ENCODE peak calls at places on chromosomes 7 and 10, in eight cellular contexts. One of them, this sample, is unnamed. For H3K27me3, the result is how much of the 10 kb centered on the place peaks cover.

GRCh38 chr10:84590794-84591193 is 262.4 kb downstream of the CCSER2 start:
- DNase-seq in dorsolateral prefrontal cortex: no peak
- DNase-seq in heart left ventricle: no peak
- DNase-seq in lower lobe of right lung: no peak
- DNase-seq in suprapubic skin: no peak
- DNase-seq in uterus: no peak
- DNase-seq in HCT116: no peak
- DNase-seq in upper lobe of left lung: peak
- DNase-seq in this sample: no peak

GRCh38 chr7:96179341-96179740 is 142.6 kb downstream of the SLC25A13 start:
- DNase-seq in dorsolateral prefrontal cortex: no peak
- DNase-seq in heart left ventricle: no peak
- DNase-seq in lower lobe of right lung: no peak
- DNase-seq in suprapubic skin: no peak
- DNase-seq in uterus: no peak
- DNase-seq in HCT116: no peak
- DNase-seq in upper lobe of left lung: no peak
- DNase-seq in this sample: no peak

GRCh38 chr7:67738958-67739357 is 742.3 kb downstream of the TYW1 start:
- DNase-seq in dorsolateral prefrontal cortex: no peak
- DNase-seq in heart left ventricle: no peak
- DNase-seq in lower lobe of right lung: no peak
- DNase-seq in suprapubic skin: peak
- DNase-seq in uterus: no peak
- DNase-seq in HCT116: no peak
- DNase-seq in upper lobe of left lung: peak
- DNase-seq in this sample: no peak

GRCh38 chr7:124784879-124785818 is 19.6 kb upstream of the GPR37 start:
- DNase-seq in dorsolateral prefrontal cortex: peak
- DNase-seq in heart left ventricle: no peak
- DNase-seq in lower lobe of right lung: no peak
- DNase-seq in suprapubic skin: no peak
- DNase-seq in uterus: peak
- DNase-seq in HCT116: peak
- DNase-seq in upper lobe of left lung: peak
- DNase-seq in this sample: no peak

GRCh38 chr7:41708621-41709358 is 5.9 kb upstream of the INHBA start:
- DNase-seq in dorsolateral prefrontal cortex: no peak
- DNase-seq in heart left ventricle: no peak
- DNase-seq in lower lobe of right lung: no peak
- DNase-seq in suprapubic skin: no peak
- DNase-seq in uterus: no peak
- DNase-seq in HCT116: no peak
- DNase-seq in upper lobe of left lung: no peak
- DNase-seq in this sample: no peak

GRCh38 chr7:16684935-16685334 is 39.0 kb downstream of the BZW2 start:
- DNase-seq in dorsolateral prefrontal cortex: no peak
- DNase-seq in heart left ventricle: no peak
- DNase-seq in lower lobe of right lung: no peak
- DNase-seq in suprapubic skin: no peak
- DNase-seq in uterus: no peak
- DNase-seq in HCT116: no peak
- DNase-seq in upper lobe of left lung: no peak
- DNase-seq in this sample: no peak

GRCh38 chr10:62831346-62831745 is 15.2 kb upstream of the EGR2 start:
- DNase-seq in dorsolateral prefrontal cortex: no peak
- DNase-seq in heart left ventricle: no peak
- DNase-seq in lower lobe of right lung: no peak
- DNase-seq in suprapubic skin: no peak
- DNase-seq in uterus: no peak
- DNase-seq in HCT116: no peak
- DNase-seq in upper lobe of left lung: no peak
- DNase-seq in this sample: no peak

GRCh38 chr10:22229756-22230330 is 12.0 kb upstream of the EBLN1 start:
- DNase-seq in dorsolateral prefrontal cortex: no peak
- DNase-seq in heart left ventricle: no peak
- DNase-seq in lower lobe of right lung: no peak
- DNase-seq in suprapubic skin: no peak
- DNase-seq in uterus: no peak
- DNase-seq in HCT116: no peak
- DNase-seq in upper lobe of left lung: no peak
- DNase-seq in this sample: no peak

GRCh38 chr10:129079705-129080104 is 387.3 kb upstream of the MGMT start:
- DNase-seq in dorsolateral prefrontal cortex: no peak
- DNase-seq in heart left ventricle: peak
- DNase-seq in lower lobe of right lung: no peak
- DNase-seq in suprapubic skin: no peak
- DNase-seq in uterus: no peak
- DNase-seq in HCT116: no peak
- DNase-seq in upper lobe of left lung: no peak
- DNase-seq in this sample: no peak

GRCh38 chr7:121795736-121796135 is 77.2 kb upstream of the PTPRZ1 start:
- DNase-seq in dorsolateral prefrontal cortex: no peak
- DNase-seq in heart left ventricle: no peak
- DNase-seq in lower lobe of right lung: no peak
- DNase-seq in suprapubic skin: no peak
- DNase-seq in uterus: no peak
- DNase-seq in HCT116: no peak
- DNase-seq in upper lobe of left lung: no peak
- DNase-seq in this sample: no peak

GRCh38 chr7:34612671-34613070 is 45.3 kb upstream of the NPSR1 start:
- DNase-seq in dorsolateral prefrontal cortex: no peak
- DNase-seq in heart left ventricle: no peak
- DNase-seq in lower lobe of right lung: no peak
- DNase-seq in suprapubic skin: no peak
- DNase-seq in uterus: no peak
- DNase-seq in HCT116: no peak
- DNase-seq in upper lobe of left lung: no peak
- DNase-seq in this sample: no peak

GRCh38 chr10:21978191-21978862 is 25.2 kb downstream of the DNAJC1 start:
- DNase-seq in dorsolateral prefrontal cortex: no peak
- DNase-seq in heart left ventricle: no peak
- DNase-seq in lower lobe of right lung: no peak
- DNase-seq in suprapubic skin: no peak
- DNase-seq in uterus: no peak
- DNase-seq in HCT116: no peak
- DNase-seq in upper lobe of left lung: no peak
- DNase-seq in this sample: no peak

GRCh38 chr7:2157473-2158279 is 75.1 kb downstream of the MAD1L1 start:
- DNase-seq in dorsolateral prefrontal cortex: peak
- DNase-seq in heart left ventricle: peak
- DNase-seq in lower lobe of right lung: peak
- DNase-seq in suprapubic skin: peak
- DNase-seq in uterus: peak
- DNase-seq in HCT116: no peak
- DNase-seq in upper lobe of left lung: peak
- DNase-seq in this sample: peak

GRCh38 chr10:2214035-2214434 is 476.7 kb upstream of the ADARB2 start:
- DNase-seq in dorsolateral prefrontal cortex: no peak
- DNase-seq in heart left ventricle: no peak
- DNase-seq in lower lobe of right lung: no peak
- DNase-seq in suprapubic skin: no peak
- DNase-seq in uterus: no peak
- DNase-seq in HCT116: no peak
- DNase-seq in upper lobe of left lung: no peak
- DNase-seq in this sample: no peak

GRCh38 chr7:149792220-149792595 is 18.8 kb upstream of the ZNF467 start:
- DNase-seq in dorsolateral prefrontal cortex: no peak
- DNase-seq in heart left ventricle: no peak
- DNase-seq in lower lobe of right lung: no peak
- DNase-seq in suprapubic skin: no peak
- DNase-seq in uterus: no peak
- DNase-seq in HCT116: no peak
- DNase-seq in upper lobe of left lung: no peak
- DNase-seq in this sample: no peak

GRCh38 chr7:5665106-5666025 is 116.1 kb downstream of the RNF216 start:
- DNase-seq in dorsolateral prefrontal cortex: peak
- DNase-seq in heart left ventricle: no peak
- DNase-seq in lower lobe of right lung: no peak
- DNase-seq in suprapubic skin: peak
- DNase-seq in uterus: peak
- DNase-seq in HCT116: peak
- DNase-seq in upper lobe of left lung: peak
- DNase-seq in this sample: peak

DNA sequence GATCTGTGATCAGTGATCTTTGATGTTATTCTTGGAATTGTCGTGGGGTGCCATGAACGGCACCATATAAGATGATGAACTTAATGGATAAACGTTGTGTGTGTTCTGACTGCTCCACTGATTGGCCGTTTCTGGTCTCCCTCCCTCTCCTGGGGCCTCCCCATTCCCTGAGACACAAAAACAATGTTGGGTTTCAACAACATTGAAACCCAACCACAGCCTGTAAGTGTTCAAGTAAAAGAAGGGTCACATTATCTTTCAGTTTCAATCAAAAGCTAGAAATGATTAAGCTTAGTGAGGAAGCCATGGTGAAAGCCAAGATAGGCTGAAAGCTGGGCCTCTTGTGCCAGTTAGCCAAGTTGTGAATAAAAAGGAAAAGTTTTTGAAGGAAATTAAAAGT is 19.5 kb downstream of the EN2 start:
- DNase-seq in dorsolateral prefrontal cortex: no peak
- DNase-seq in heart left ventricle: no peak
- DNase-seq in lower lobe of right lung: no peak
- DNase-seq in suprapubic skin: no peak
- DNase-seq in uterus: no peak
- DNase-seq in HCT116: no peak
- DNase-seq in upper lobe of left lung: no peak
- DNase-seq in this sample: no peak
- H3K27me3 ChIP-seq in dorsolateral prefrontal cortex: under half
- H3K27me3 ChIP-seq in heart left ventricle: under half
- H3K27me3 ChIP-seq in lower lobe of right lung: half or more
- H3K27me3 ChIP-seq in suprapubic skin: half or more
- H3K27me3 ChIP-seq in uterus: under half
- H3K27me3 ChIP-seq in HCT116: under half
- H3K27me3 ChIP-seq in upper lobe of left lung: under half
- H3K27me3 ChIP-seq in this sample: under half

GRCh38 chr7:142140560-142140959 is 29.0 kb downstream of the MGAM2 start:
- DNase-seq in dorsolateral prefrontal cortex: no peak
- DNase-seq in heart left ventricle: no peak
- DNase-seq in lower lobe of right lung: no peak
- DNase-seq in suprapubic skin: no peak
- DNase-seq in uterus: no peak
- DNase-seq in HCT116: no peak
- DNase-seq in upper lobe of left lung: no peak
- DNase-seq in this sample: no peak
- H3K27me3 ChIP-seq in dorsolateral prefrontal cortex: under half
- H3K27me3 ChIP-seq in heart left ventricle: under half
- H3K27me3 ChIP-seq in lower lobe of right lung: under half
- H3K27me3 ChIP-seq in suprapubic skin: under half
- H3K27me3 ChIP-seq in uterus: under half
- H3K27me3 ChIP-seq in HCT116: under half
- H3K27me3 ChIP-seq in upper lobe of left lung: under half
- H3K27me3 ChIP-seq in this sample: under half

DNA sequence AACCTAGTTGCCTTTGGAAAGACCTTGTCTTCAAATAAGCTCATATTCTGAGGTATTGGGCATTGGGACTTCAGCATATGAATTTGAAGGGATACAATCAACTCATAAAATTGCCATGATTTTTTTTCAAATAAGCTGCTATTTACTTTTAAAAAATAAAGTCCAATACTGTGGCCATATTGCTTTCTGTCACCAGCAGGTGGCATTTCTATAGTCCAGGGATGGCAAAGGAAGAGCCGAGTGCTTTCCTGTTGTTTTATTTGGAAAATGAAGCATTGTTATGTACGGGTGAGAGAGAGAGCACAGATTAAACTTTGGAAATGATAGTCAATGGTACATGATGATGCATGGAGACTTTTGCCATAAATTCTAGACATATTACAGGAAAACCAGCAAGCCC is 104.1 kb upstream of the DPP6 start:
- DNase-seq in dorsolateral prefrontal cortex: no peak
- DNase-seq in heart left ventricle: no peak
- DNase-seq in lower lobe of right lung: no peak
- DNase-seq in suprapubic skin: no peak
- DNase-seq in uterus: no peak
- DNase-seq in HCT116: no peak
- DNase-seq in upper lobe of left lung: no peak
- DNase-seq in this sample: no peak
- H3K27me3 ChIP-seq in dorsolateral prefrontal cortex: under half
- H3K27me3 ChIP-seq in heart left ventricle: under half
- H3K27me3 ChIP-seq in lower lobe of right lung: under half
- H3K27me3 ChIP-seq in suprapubic skin: under half
- H3K27me3 ChIP-seq in uterus: under half
- H3K27me3 ChIP-seq in HCT116: under half
- H3K27me3 ChIP-seq in upper lobe of left lung: under half
- H3K27me3 ChIP-seq in this sample: under half

GRCh38 chr10:116278832-116279231 is 5.8 kb upstream of the GFRA1 start:
- DNase-seq in dorsolateral prefrontal cortex: no peak
- DNase-seq in heart left ventricle: no peak
- DNase-seq in lower lobe of right lung: no peak
- DNase-seq in suprapubic skin: no peak
- DNase-seq in uterus: no peak
- DNase-seq in HCT116: no peak
- DNase-seq in upper lobe of left lung: no peak
- DNase-seq in this sample: no peak

GRCh38 chr10:116271593-116272496 is 1.2 kb downstream of the GFRA1 start:
- DNase-seq in dorsolateral prefrontal cortex: no peak
- DNase-seq in heart left ventricle: no peak
- DNase-seq in lower lobe of right lung: no peak
- DNase-seq in suprapubic skin: peak
- DNase-seq in uterus: peak
- DNase-seq in HCT116: no peak
- DNase-seq in upper lobe of left lung: no peak
- DNase-seq in this sample: no peak

GRCh38 chr10:116272497-116273221 is at the start of gene GFRA1:
- DNase-seq in dorsolateral prefrontal cortex: no peak
- DNase-seq in heart left ventricle: peak
- DNase-seq in lower lobe of right lung: no peak
- DNase-seq in suprapubic skin: peak
- DNase-seq in uterus: peak
- DNase-seq in HCT116: no peak
- DNase-seq in upper lobe of left lung: no peak
- DNase-seq in this sample: no peak

GRCh38 chr10:116270691-116271592 is 2.1 kb downstream of the GFRA1 start:
- DNase-seq in dorsolateral prefrontal cortex: no peak
- DNase-seq in heart left ventricle: no peak
- DNase-seq in lower lobe of right lung: no peak
- DNase-seq in suprapubic skin: no peak
- DNase-seq in uterus: peak
- DNase-seq in HCT116: no peak
- DNase-seq in upper lobe of left lung: no peak
- DNase-seq in this sample: no peak

DNA sequence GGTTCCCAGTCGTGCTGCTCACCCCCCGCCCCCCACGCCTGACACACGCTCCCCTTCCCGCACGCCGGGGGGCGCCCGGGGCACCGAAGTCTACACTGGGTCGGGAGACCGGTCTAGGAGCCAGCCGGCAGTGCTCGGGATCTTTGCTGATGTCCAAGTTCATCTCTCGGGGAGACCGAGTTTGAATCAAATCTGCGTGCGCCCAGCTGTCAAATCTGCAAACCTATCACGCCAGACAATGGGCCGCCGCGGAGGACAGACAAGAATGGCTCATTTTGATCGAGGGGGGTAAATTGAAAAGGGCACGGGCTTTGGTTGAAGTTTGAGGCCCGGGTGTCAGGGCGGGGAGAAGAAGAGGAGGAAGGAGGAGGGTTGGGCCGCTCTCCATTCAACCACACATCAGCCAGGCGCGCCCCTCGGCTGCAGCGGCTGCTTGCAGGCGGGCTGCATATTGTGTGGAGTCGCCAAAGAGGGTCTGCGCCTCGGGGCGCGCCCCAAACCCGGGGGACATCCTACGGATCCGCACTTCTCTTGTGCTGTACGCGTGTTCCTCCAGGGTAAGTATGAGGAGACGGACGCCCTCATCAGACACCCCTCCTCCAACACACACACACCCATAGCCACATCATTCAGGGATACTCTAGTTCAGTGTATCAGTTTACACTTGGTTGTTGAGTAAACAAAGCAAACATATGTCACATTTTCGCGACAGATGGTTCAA is 1.3 kb upstream of the GFRA1 start:
- DNase-seq in dorsolateral prefrontal cortex: no peak
- DNase-seq in heart left ventricle: no peak
- DNase-seq in lower lobe of right lung: no peak
- DNase-seq in suprapubic skin: peak
- DNase-seq in uterus: peak
- DNase-seq in HCT116: no peak
- DNase-seq in upper lobe of left lung: no peak
- DNase-seq in this sample: no peak
- H3K27me3 ChIP-seq in dorsolateral prefrontal cortex: under half
- H3K27me3 ChIP-seq in heart left ventricle: under half
- H3K27me3 ChIP-seq in lower lobe of right lung: half or more
- H3K27me3 ChIP-seq in suprapubic skin: half or more
- H3K27me3 ChIP-seq in uterus: under half
- H3K27me3 ChIP-seq in HCT116: under half
- H3K27me3 ChIP-seq in upper lobe of left lung: under half
- H3K27me3 ChIP-seq in this sample: under half